ENCODE peak calls at places on chromosome 20, in eight cellular contexts. M is cardiac muscle cell, C is heart left ventricle, E is lower lobe of right lung, R is HCT116, L is vagina, V is aorta, B is H1. Z is an unnamed sample.
A peak's percentile ranks its signal among the peaks of the same experiment; 100 is the strongest.

GRCh38 chr20:36277546-36277945 is 28.6 kb upstream of the DLGAP4 start:
- DNase-seq in E (no peak), L (no peak), V (no peak), B (peak; percentile 34), M (no peak), R (no peak), C (no peak), Z (no peak)

GRCh38 chr20:46089076-46089337 is 755 bp downstream of the NCOA5 start:
- DNase-seq in C (no peak), E (no peak), R (no peak), V (no peak), L (no peak), B (no peak), M (peak; percentile 74), Z (no peak)

GRCh38 chr20:17519606-17520285 is 11.4 kb downstream of the BFSP1 start:
- DNase-seq in R (no peak), C (no peak), E (no peak), B (no peak), M (no peak), L (no peak), V (no peak), Z (no peak)

GRCh38 chr20:34708621-34709043 is 4.5 kb downstream of the TP53INP2 start:
- DNase-seq in C (peak; percentile 48), L (no peak), V (peak; percentile 60), M (peak; percentile 47), B (peak; percentile 82), E (peak; percentile 57), R (no peak), Z (peak; percentile 72)

GRCh38 chr20:5864873-5865582 is 85.3 kb downstream of the TRMT6 start:
- DNase-seq in B (no peak), R (no peak), E (no peak), M (no peak), V (no peak), C (no peak), L (no peak), Z (no peak)

GRCh38 chr20:14848806-14849205 is 511.4 kb upstream of the FLRT3 start:
- DNase-seq in L (no peak), R (no peak), V (no peak), M (peak; percentile 17), C (no peak), E (no peak), B (no peak), Z (no peak)

GRCh38 chr20:57941572-57942381 is 232.0 kb upstream of the PMEPA1 start:
- DNase-seq in C (no peak), V (no peak), R (no peak), B (no peak), M (no peak), L (no peak), E (no peak), Z (peak; percentile 54)

GRCh38 chr20:30922129-30922528 is 335.3 kb upstream of the DEFB115 start:
- DNase-seq in E (peak; percentile 30), R (no peak), C (no peak), V (no peak), L (no peak), M (no peak), B (no peak), Z (no peak)

GRCh38 chr20:44073675-44074071 is 113.3 kb downstream of the JPH2 start:
- DNase-seq in M (no peak), V (no peak), L (peak; percentile 32), C (no peak), B (peak; percentile 28), E (no peak), R (no peak), Z (no peak)

GRCh38 chr20:41205313-41205712 is 68.0 kb downstream of the PLCG1 start:
- DNase-seq in L (no peak), E (no peak), V (no peak), M (no peak), B (no peak), R (no peak), C (no peak), Z (no peak)

GRCh38 chr20:61665746-61666470 is 399.8 kb downstream of the TAF4 start:
- DNase-seq in R (no peak), B (no peak), L (no peak), M (no peak), V (no peak), E (no peak), C (no peak), Z (no peak)

GRCh38 chr20:13008761-13009681 is at the start of gene SPTLC3:
- DNase-seq in R (no peak), M (peak; percentile 49), L (no peak), C (peak; percentile 42), B (no peak), V (peak; percentile 57), E (no peak), Z (no peak)

GRCh38 chr20:38034108-38034649 is 633 bp downstream of the RPRD1B start:
- DNase-seq in E (no peak), M (no peak), B (no peak), L (no peak), V (no peak), R (no peak), C (no peak), Z (no peak)

GRCh38 chr20:32524871-32525501 is 60.1 kb downstream of the NOL4L start:
- DNase-seq in L (no peak), B (no peak), V (peak; percentile 92), C (peak; percentile 90), E (peak; percentile 68), R (no peak), M (no peak), Z (no peak)

GRCh38 chr20:58065508-58066361 is 162.7 kb downstream of the ANKRD60 start:
- DNase-seq in L (peak; percentile 65), V (no peak), C (no peak), E (no peak), B (peak; percentile 42), R (no peak), M (no peak), Z (no peak)

GRCh38 chr20:3898639-3899038 is 9.5 kb downstream of the PANK2 start:
- DNase-seq in B (no peak), E (no peak), C (no peak), L (no peak), M (no peak), V (no peak), R (no peak), Z (no peak)
- H3K4me1 ChIP-seq in B (no peaks in the 10 kb centered on the region), E (peaks cover 98% of the 10 kb centered on the region), C (peaks cover 24% of the 10 kb centered on the region), L (peaks cover 98% of the 10 kb centered on the region), M (peaks cover 3% of the 10 kb centered on the region), V (peaks cover 3% of the 10 kb centered on the region), R (peaks cover 57% of the 10 kb centered on the region), Z (no peaks in the 10 kb centered on the region)

GRCh38 chr20:49768204-49769124 is 44.2 kb upstream of the SLC9A8 start:
- DNase-seq in B (peak; percentile 57), E (peak; percentile 70), R (no peak), C (peak; percentile 36), L (peak; percentile 90), V (peak; percentile 53), M (no peak), Z (no peak)

GRCh38 chr20:49766979-49767419 is 45.6 kb upstream of the SLC9A8 start:
- DNase-seq in E (no peak), V (no peak), C (no peak), R (no peak), L (no peak), B (no peak), M (no peak), Z (no peak)

GRCh38 chr20:49775229-49775693 is 37.4 kb upstream of the SLC9A8 start:
- DNase-seq in L (no peak), V (peak; percentile 62), M (no peak), C (peak; percentile 27), B (peak; percentile 52), E (peak; percentile 65), R (peak; percentile 77), Z (peak; percentile 23)

GRCh38 chr20:49769125-49769581 is 43.5 kb upstream of the SLC9A8 start:
- DNase-seq in M (no peak), V (no peak), E (no peak), B (no peak), L (no peak), R (no peak), C (no peak), Z (no peak)

GRCh38 chr20:49770634-49771033 is 42.0 kb upstream of the SLC9A8 start:
- DNase-seq in R (no peak), B (no peak), L (no peak), E (no peak), M (no peak), C (no peak), V (no peak), Z (no peak)
- H3K4me1 ChIP-seq in R (peaks cover 23% of the 10 kb centered on the region), B (peaks cover 11% of the 10 kb centered on the region), L (peaks cover 49% of the 10 kb centered on the region), E (peaks cover 84% of the 10 kb centered on the region), M (no peaks in the 10 kb centered on the region), C (peaks cover 18% of the 10 kb centered on the region), V (peaks cover 4% of the 10 kb centered on the region), Z (peaks cover 9% of the 10 kb centered on the region)

GRCh38 chr20:50790651-50791277 is 4.1 kb upstream of the BCAS4 start:
- DNase-seq in R (peak; percentile 82), E (peak; percentile 93), V (peak; percentile 95), M (peak; percentile 95), L (peak; percentile 92), C (peak; percentile 92), B (peak; percentile 93), Z (peak; percentile 92)

GRCh38 chr20:50794181-50794845 is 548 bp upstream of the BCAS4 start:
- DNase-seq in C (no peak), R (no peak), E (peak; percentile 43), V (no peak), M (no peak), B (no peak), L (no peak), Z (no peak)

GRCh38 chr20:50794846-50795634 is at the start of gene BCAS4:
- DNase-seq in B (peak; percentile 89), C (peak; percentile 65), E (peak; percentile 80), L (no peak), M (peak; percentile 89), R (peak; percentile 42), V (peak; percentile 75), Z (peak; percentile 88)

GRCh38 chr20:50789968-50790650 is 4.8 kb upstream of the BCAS4 start:
- DNase-seq in L (no peak), M (no peak), B (no peak), C (no peak), R (no peak), E (peak; percentile 6), V (no peak), Z (no peak)

DNA sequence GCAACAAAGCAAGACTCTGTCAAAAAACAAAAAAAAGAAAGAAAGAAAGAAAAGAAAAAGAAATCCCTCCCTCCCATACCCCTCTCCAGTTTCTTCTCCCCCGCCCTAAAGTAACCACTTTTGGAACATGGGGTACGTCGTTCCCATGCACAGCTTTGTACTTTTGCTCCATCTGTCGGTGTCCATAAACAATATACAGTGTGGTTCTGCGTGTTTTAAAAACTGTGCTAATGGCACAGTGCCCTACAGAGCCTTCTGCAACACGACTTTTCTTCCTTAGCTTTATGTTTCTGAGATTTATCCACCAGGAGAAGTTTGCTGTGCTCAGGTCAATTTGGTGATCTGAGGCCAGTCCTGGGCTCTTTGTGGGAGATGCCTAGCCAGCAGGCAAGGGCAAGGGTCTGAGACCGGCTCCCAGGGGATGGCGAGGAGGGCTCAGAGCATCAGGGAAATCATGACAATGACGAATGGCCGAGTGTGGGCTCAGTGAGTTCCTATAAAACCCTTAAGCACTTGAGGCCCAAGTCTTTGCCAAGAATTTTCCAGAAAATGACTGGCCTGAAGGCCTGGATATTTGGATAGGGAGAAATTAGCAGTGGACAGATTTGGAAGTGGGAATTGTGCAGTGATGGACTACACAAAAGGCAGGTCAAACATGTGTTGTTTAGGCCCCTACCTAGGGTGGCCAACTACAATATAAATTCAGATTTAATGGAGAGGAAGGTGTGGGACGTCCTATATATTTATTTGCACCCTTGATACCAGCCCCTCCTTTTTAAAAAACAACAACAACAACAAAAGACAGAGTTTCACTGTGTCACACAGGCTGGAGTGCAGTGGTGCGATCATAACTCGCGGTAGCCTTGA is 1.9 kb upstream of the BCAS4 start:
- DNase-seq in E (no peak), V (no peak), R (no peak), C (no peak), M (no peak), B (no peak), L (no peak), Z (no peak)
- H3K4me1 ChIP-seq in E (peaks cover 30% of the 10 kb centered on the region), V (no peaks in the 10 kb centered on the region), R (peaks cover 54% of the 10 kb centered on the region), C (peaks cover 9% of the 10 kb centered on the region), M (peaks cover 15% of the 10 kb centered on the region), B (peaks cover 3% of the 10 kb centered on the region), L (peaks cover 43% of the 10 kb centered on the region), Z (peaks cover 18% of the 10 kb centered on the region)

GRCh38 chr20:63083831-63084562 is 77.2 kb upstream of the BHLHE23 start:
- DNase-seq in M (no peak), V (peak; percentile 34), R (no peak), C (peak; percentile 18), E (peak; percentile 37), B (peak; percentile 47), L (no peak), Z (peak; percentile 11)
- H3K4me1 ChIP-seq in M (no peaks in the 10 kb centered on the region), V (no peaks in the 10 kb centered on the region), R (peaks cover 2% of the 10 kb centered on the region), C (no peaks in the 10 kb centered on the region), E (no peaks in the 10 kb centered on the region), B (no peaks in the 10 kb centered on the region), L (no peaks in the 10 kb centered on the region), Z (no peaks in the 10 kb centered on the region)